ENCODE peak calls at places on chromosome X, in ten cellular contexts. L, G, X, O, W, S, Q, I, J and C are unnamed samples.

GRCh38 chrX:26649534-26649933 is 433.6 kb downstream of the MAGEB5 start:
- DNase-seq in I (no peak), J (peak), X (no peak), L (no peak), W (peak), O (no peak), Q (peak), S (no peak), G (peak), C (no peak)

GRCh38 chrX:96576358-96576757 is 108.3 kb upstream of the DIAPH2 start:
- DNase-seq in Q (peak), I (no peak), J (no peak), S (no peak), X (no peak), L (no peak), W (no peak), G (no peak), O (no peak), C (no peak)

GRCh38 chrX:11244641-11245040 is 48.6 kb upstream of the AMELX start:
- DNase-seq in Q (peak), L (no peak), O (no peak), S (no peak), J (no peak), X (no peak), G (no peak), W (no peak), I (no peak), C (no peak)

GRCh38 chrX:131837325-131837724 is 185.8 kb upstream of the STK26 start:
- DNase-seq in X (no peak), S (no peak), O (no peak), G (no peak), I (no peak), W (no peak), L (no peak), J (no peak), Q (no peak), C (no peak)

GRCh38 chrX:2820131-2820771 is 8.5 kb upstream of the GYG2 start:
- DNase-seq in L (no peak), Q (no peak), G (no peak), J (no peak), I (no peak), X (no peak), S (no peak), W (no peak), O (no peak), C (no peak)

GRCh38 chrX:111511477-111511876 is at the start of gene SERTM2:
- DNase-seq in I (no peak), G (no peak), L (no peak), S (peak), W (peak), X (no peak), J (no peak), O (no peak), Q (peak), C (no peak)

GRCh38 chrX:119672252-119672825 is 20.6 kb downstream of the SEPTIN6 start:
- DNase-seq in I (no peak), W (peak), S (no peak), G (no peak), J (no peak), X (no peak), L (no peak), Q (peak), O (no peak), C (no peak)

GRCh38 chrX:122269243-122269781 is 914.8 kb upstream of the GRIA3 start:
- DNase-seq in X (no peak), G (no peak), S (peak), J (no peak), W (no peak), L (no peak), O (no peak), I (no peak), Q (no peak), C (no peak)

GRCh38 chrX:22276781-22277180 is 4.1 kb downstream of the CBLL2 start:
- DNase-seq in L (no peak), Q (peak), W (no peak), X (no peak), I (no peak), G (no peak), J (no peak), O (no peak), S (peak), C (no peak)

GRCh38 chrX:68994135-68994882 is 165.5 kb downstream of the EFNB1 start:
- DNase-seq in I (no peak), Q (no peak), W (no peak), J (peak), X (no peak), S (no peak), O (no peak), G (no peak), L (no peak), C (no peak)

GRCh38 chrX:10135561-10136399 is 21.0 kb upstream of the CLCN4 start:
- DNase-seq in L (no peak), J (no peak), Q (no peak), G (no peak), X (no peak), O (no peak), S (no peak), W (no peak), I (no peak), C (no peak)

GRCh38 chrX:133229361-133229760 is 11.2 kb upstream of the TFDP3 start:
- DNase-seq in O (no peak), G (peak), S (peak), L (no peak), J (no peak), W (peak), Q (peak), X (no peak), I (no peak), C (peak)

GRCh38 chrX:152637649-152638442 is at the start of gene GABRQ:
- DNase-seq in G (no peak), X (no peak), I (no peak), O (peak), Q (peak), W (peak), J (peak), S (peak), L (no peak), C (peak)

GRCh38 chrX:72566448-72566847 is 6.2 kb downstream of the HDAC8 start:
- DNase-seq in Q (no peak), X (no peak), G (no peak), S (no peak), J (no peak), W (no peak), O (no peak), I (no peak), L (no peak), C (no peak)

GRCh38 chrX:18676470-18676869 is 4.6 kb upstream of the RS1 start:
- DNase-seq in O (no peak), X (no peak), I (no peak), W (no peak), S (no peak), G (no peak), J (no peak), Q (no peak), L (no peak), C (no peak)

GRCh38 chrX:37474478-37474877 is 97.0 kb upstream of the LANCL3 start:
- DNase-seq in L (no peak), W (no peak), G (no peak), S (no peak), I (no peak), O (no peak), J (no peak), X (no peak), Q (no peak), C (no peak)

GRCh38 chrX:149568701-149569296 is 18.5 kb downstream of the MAGEA9B start:
- DNase-seq in L (no peak), Q (no peak), I (no peak), W (no peak), J (peak), X (no peak), G (no peak), S (no peak), O (no peak), C (no peak)

GRCh38 chrX:110156167-110156754 is 153.3 kb downstream of the TMEM164 start:
- DNase-seq in O (no peak), L (no peak), W (no peak), X (no peak), S (no peak), Q (peak), G (no peak), J (peak), I (no peak), C (no peak)

GRCh38 chrX:50638123-50638522 is 167.5 kb upstream of the DGKK start:
- DNase-seq in J (no peak), S (no peak), Q (no peak), G (no peak), I (no peak), W (no peak), L (no peak), X (no peak), O (peak), C (peak)

GRCh38 chrX:17552251-17552650 is 177.3 kb downstream of the NHS start:
- DNase-seq in L (no peak), S (peak), I (no peak), G (no peak), X (no peak), O (no peak), W (no peak), Q (peak), J (no peak), C (peak)

GRCh38 chrX:84188320-84188834 is 378 bp upstream of the RPS6KA6 start:
- DNase-seq in X (no peak), W (peak), S (peak), I (peak), L (peak), O (peak), G (no peak), J (peak), Q (no peak), C (peak)

GRCh38 chrX:12480956-12481355 is 310.3 kb upstream of the PRPS2 start:
- DNase-seq in J (no peak), X (no peak), S (no peak), O (no peak), W (no peak), L (no peak), G (peak), I (no peak), Q (no peak), C (no peak)

GRCh38 chrX:1534321-1535168 is 2.4 kb downstream of the P2RY8 start:
- DNase-seq in I (peak), Q (no peak), G (no peak), L (peak), O (no peak), S (no peak), W (no peak), X (peak), J (peak), C (no peak)

GRCh38 chrX:50813843-50814661 is at the start of gene SHROOM4:
- DNase-seq in G (no peak), W (no peak), J (no peak), Q (no peak), S (peak), I (no peak), O (peak), L (no peak), X (no peak), C (peak)

GRCh38 chrX:135384161-135384836 is 37.4 kb upstream of the SMIM10L2A start:
- DNase-seq in S (no peak), W (no peak), Q (no peak), X (peak), J (peak), I (peak), O (no peak), G (no peak), L (no peak), C (no peak)

GRCh38 chrX:21968333-21968732 is 27.8 kb downstream of the SMS start:
- DNase-seq in X (no peak), S (no peak), I (no peak), J (no peak), W (no peak), Q (no peak), L (no peak), G (no peak), O (no peak), C (no peak)

GRCh38 chrX:68693481-68694410 is 46.3 kb downstream of the STARD8 start:
- DNase-seq in G (peak), I (no peak), Q (no peak), J (peak), S (peak), O (peak), L (no peak), W (no peak), X (no peak), C (peak)

GRCh38 chrX:40933132-40934078 is 151.8 kb upstream of the USP9X start:
- DNase-seq in L (no peak), W (peak), G (peak), I (peak), S (peak), X (no peak), O (peak), J (peak), Q (no peak), C (peak)

GRCh38 chrX:2500091-2500680 is 590 bp downstream of the DHRSX start:
- DNase-seq in L (peak), I (no peak), J (peak), X (peak), G (peak), O (peak), W (no peak), S (peak), Q (peak), C (peak)